ENCODE peak calls at places on chromosomes 5 and 9, in four cellular contexts. P is GM23248, H is PC-3, T is heart left ventricle. I is an unnamed sample. For H3K4me1, the result is how much of the 10 kb centered on the place peaks cover.

GRCh38 chr9:134419684-134420076 is 93.4 kb downstream of the RXRA start:
- DNase-seq in P (peak), H (peak), T (no peak), I (no peak)

GRCh38 chr9:135884328-135885035 is 22.9 kb downstream of the CAMSAP1 start:
- DNase-seq in P (peak), H (peak), T (no peak), I (no peak)

GRCh38 chr5:5738797-5739489 is 316.5 kb downstream of the ICE1 start:
- DNase-seq in P (no peak), H (no peak), T (no peak), I (no peak)

GRCh38 chr5:74608754-74609576 is 31.6 kb downstream of the ENC1 start:
- DNase-seq in P (no peak), H (peak), T (no peak), I (no peak)

GRCh38 chr5:68891718-68892117 is 202.1 kb upstream of the SLC30A5 start:
- DNase-seq in P (no peak), H (no peak), T (no peak), I (no peak)

GRCh38 chr5:81698806-81699205 is 52.1 kb downstream of the SSBP2 start:
- DNase-seq in P (no peak), H (peak), T (no peak), I (no peak)

GRCh38 chr5:74596930-74597329 is 43.6 kb downstream of the ENC1 start:
- DNase-seq in P (no peak), H (no peak), T (no peak), I (no peak)

GRCh38 chr9:88818495-88819201 is 172.6 kb upstream of the S1PR3 start:
- DNase-seq in P (peak), H (peak), T (no peak), I (no peak)

GRCh38 chr9:127007638-127008037 is 93.1 kb downstream of the RALGPS1 start:
- DNase-seq in P (no peak), H (no peak), T (no peak), I (no peak)

GRCh38 chr5:168427224-168427623 is 59.0 kb upstream of the RARS1 start:
- DNase-seq in P (no peak), H (no peak), T (no peak), I (no peak)

GRCh38 chr5:17434982-17435381 is 63.0 kb upstream of the TAF11L2 start:
- DNase-seq in P (no peak), H (no peak), T (no peak), I (no peak)

GRCh38 chr5:17439956-17440355 is 58.1 kb upstream of the TAF11L2 start:
- DNase-seq in P (no peak), H (no peak), T (no peak), I (no peak)

GRCh38 chr5:17438027-17438426 is 60.0 kb upstream of the TAF11L2 start:
- DNase-seq in P (no peak), H (no peak), T (no peak), I (no peak)

GRCh38 chr5:17436766-17437221 is 61.2 kb upstream of the TAF11L2 start:
- DNase-seq in P (peak), H (no peak), T (no peak), I (no peak)

GRCh38 chr5:17436345-17436744 is 61.7 kb upstream of the TAF11L2 start:
- DNase-seq in P (peak), H (no peak), T (no peak), I (no peak)
- H3K27ac ChIP-seq in P (peak), H (no peak), T (peak), I (no peak)

DNA sequence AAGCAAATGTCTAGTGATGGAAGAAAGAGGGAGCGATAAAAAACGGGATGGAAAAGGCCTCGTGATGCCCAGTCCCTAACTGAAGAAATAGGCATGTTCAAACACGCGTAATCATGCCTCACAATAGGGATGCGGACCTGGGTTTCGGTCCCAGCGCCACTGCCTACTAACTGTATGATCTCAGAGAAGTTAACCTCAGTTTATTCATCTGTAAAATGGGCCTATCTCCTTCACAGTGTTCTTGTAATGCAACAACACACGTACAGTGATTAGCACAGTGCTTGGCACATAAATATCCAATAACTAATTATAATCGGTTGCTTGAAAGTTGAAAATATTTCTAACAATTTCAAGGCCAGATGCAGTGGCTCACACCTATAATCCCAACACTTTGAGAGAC is 181.8 kb downstream of the FANCC start:
- DNase-seq in P (no peak), H (no peak), T (no peak), I (no peak)
- H3K4me1 ChIP-seq in P (under half), H (under half), T (under half), I (under half)

GRCh38 chr9:12934515-12935301 is 159.9 kb downstream of the LURAP1L start:
- DNase-seq in P (peak), H (no peak), T (no peak), I (no peak)
- H3K27ac ChIP-seq in P (peak), H (peak), T (no peak), I (no peak)

GRCh38 chr5:112002368-112002767 is 245.4 kb upstream of the NREP start:
- DNase-seq in P (peak), H (no peak), T (no peak), I (no peak)
- H3K4me1 ChIP-seq in P (half or more), H (under half), T (under half), I (under half)

DNA sequence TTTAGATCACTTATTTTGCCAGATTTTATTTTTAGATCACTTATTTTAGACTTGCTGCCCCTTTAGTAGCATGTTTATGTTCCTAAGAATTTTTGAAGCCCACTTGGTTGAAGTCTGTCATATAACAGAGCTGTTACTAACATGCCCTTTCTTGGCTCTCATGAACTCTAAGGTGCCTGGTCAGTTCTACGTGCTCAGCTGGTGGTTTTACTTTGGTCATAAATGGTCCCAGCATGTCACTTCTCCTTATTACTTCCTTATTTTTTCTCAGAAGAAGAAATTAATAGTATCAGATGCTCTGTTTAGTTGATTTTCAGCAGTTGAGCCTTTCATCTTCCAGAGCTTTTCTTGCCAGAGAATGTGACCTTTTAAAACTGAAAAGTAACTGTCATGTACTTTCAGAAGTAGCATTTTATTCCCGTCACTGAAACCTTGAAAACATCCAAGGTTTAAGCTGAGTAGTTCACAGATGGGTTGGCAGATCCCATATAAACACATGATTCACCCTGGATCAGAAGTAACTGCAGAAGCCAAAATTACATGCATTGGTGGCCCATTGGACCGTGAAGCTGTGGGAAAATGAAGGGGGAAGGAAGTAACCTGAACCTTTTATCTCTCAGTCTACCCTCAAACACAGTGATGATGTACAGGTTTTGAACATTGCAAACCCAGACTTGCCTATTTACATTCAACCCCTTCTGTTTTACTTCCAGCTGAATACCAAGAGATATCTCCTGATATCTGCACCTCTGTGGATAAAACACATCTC is 50.5 kb downstream of the HACD4 start:
- DNase-seq in P (peak), H (peak), T (no peak), I (peak)
- H3K27ac ChIP-seq in P (peak), H (peak), T (no peak), I (no peak)

GRCh38 chr9:20292002-20292401 is 330.3 kb downstream of the MLLT3 start:
- DNase-seq in P (peak), H (no peak), T (no peak), I (peak)
- H3K4me1 ChIP-seq in P (under half), H (under half), T (under half), I (under half)

DNA sequence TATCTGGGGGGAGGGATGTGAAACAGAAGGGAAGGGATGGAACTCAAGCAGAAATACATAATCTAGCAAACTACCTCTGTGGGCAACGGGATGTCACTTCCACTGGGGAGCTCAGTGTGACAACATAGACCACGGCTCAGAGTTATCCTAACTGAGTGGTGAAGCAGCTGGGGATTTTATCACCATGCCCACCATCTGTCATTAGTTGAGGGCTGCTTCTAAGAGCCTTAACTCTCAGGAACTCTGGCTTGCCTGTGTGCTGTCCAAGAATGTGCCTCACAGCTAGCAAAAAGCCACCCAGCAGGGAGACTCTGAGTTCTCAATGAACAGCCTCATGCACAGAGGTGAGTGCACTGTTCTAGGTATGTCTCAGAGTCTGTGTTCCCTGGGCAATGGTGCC is 90.6 kb upstream of the CXCL14 start:
- DNase-seq in P (no peak), H (no peak), T (no peak), I (no peak)
- H3K27ac ChIP-seq in P (no peak), H (no peak), T (no peak), I (no peak)

GRCh38 chr5:76472338-76473336 is 69.6 kb downstream of the IQGAP2 start:
- DNase-seq in P (no peak), H (peak), T (no peak), I (peak)
- H3K4me1 ChIP-seq in P (under half), H (under half), T (under half), I (under half)

GRCh38 chr9:124781967-124782660 is 5.2 kb downstream of the OLFML2A start:
- DNase-seq in P (no peak), H (no peak), T (peak), I (no peak)

GRCh38 chr9:124778575-124779367 is 1.8 kb downstream of the OLFML2A start:
- DNase-seq in P (peak), H (no peak), T (no peak), I (no peak)

GRCh38 chr9:124779368-124780059 is 2.6 kb downstream of the OLFML2A start:
- DNase-seq in P (peak), H (peak), T (no peak), I (peak)

GRCh38 chr9:124780060-124780756 is 3.3 kb downstream of the OLFML2A start:
- DNase-seq in P (peak), H (no peak), T (peak), I (no peak)

DNA sequence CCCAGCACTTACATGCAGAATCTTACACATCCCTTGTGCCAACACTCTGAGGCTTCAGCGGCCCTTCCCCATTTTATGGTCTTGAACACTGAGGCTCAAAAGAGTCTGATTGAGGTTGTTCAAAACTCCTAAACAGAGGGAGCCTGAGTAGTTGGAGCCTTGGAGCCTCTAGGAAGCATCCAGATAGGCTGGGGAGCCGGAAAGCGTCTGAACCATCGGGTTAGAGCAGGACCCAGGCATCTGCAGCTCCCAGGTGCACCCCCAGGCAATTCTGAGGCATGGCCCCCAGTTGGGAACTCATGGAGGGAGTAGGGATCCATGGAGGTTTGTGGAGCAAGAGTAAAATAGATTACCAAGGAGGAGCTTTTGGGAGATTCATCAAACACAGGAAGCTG is 3.8 kb downstream of the OLFML2A start:
- DNase-seq in P (no peak), H (no peak), T (no peak), I (no peak)
- H3K27ac ChIP-seq in P (no peak), H (no peak), T (no peak), I (no peak)

GRCh38 chr5:115531787-115532367 is 12.7 kb downstream of the FEM1C start:
- DNase-seq in P (no peak), H (peak), T (no peak), I (no peak)

GRCh38 chr5:115531380-115531779 is 13.2 kb downstream of the FEM1C start:
- DNase-seq in P (no peak), H (no peak), T (no peak), I (no peak)

GRCh38 chr5:115535479-115536035 is 9.0 kb downstream of the FEM1C start:
- DNase-seq in P (no peak), H (no peak), T (no peak), I (no peak)

GRCh38 chr5:115530426-115530825 is 14.1 kb downstream of the FEM1C start:
- DNase-seq in P (peak), H (no peak), T (no peak), I (no peak)

DNA sequence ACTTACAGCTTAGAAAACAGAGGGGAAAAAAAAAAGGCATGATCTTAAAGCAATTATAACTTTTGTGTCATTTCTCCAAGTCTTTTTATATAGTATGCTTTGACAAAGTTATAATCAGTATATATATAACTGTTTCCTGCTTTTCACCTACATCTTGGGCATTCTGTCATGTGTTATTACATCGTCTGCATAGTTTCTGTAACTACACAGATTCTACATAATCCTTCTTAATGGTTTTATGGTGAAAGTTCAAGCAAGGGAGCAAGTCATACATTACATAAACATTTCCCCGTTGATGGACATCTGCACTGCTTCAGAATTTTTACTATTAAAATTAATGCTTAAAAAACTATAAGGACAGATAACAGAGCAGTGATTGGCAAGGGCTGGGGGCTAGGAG is 12.1 kb downstream of the FEM1C start:
- DNase-seq in P (no peak), H (peak), T (no peak), I (no peak)
- H3K4me1 ChIP-seq in P (under half), H (half or more), T (under half), I (under half)